ENCODE peak calls at places on chromosomes 2 and 18, in eight cellular contexts. B, P, J, A, Z, H, X and V are unnamed samples.

GRCh38 chr2:36357506-36358316 is 2.1 kb downstream of the CRIM1 start:
- DNase-seq in Z (peak; percentile 85), A (peak; percentile 69), P (no peak), J (peak; percentile 63), B (peak; percentile 58), H (no peak), X (peak; percentile 41), V (peak; percentile 79)

GRCh38 chr2:15939854-15940660 is at the start of gene MYCN:
- DNase-seq in A (no peak), P (no peak), Z (no peak), B (peak; percentile 89), H (no peak), X (peak; percentile 89), J (peak; percentile 44), V (peak; percentile 41)

GRCh38 chr18:57859314-57859713 is 56.2 kb upstream of the ATP8B1 start:
- DNase-seq in A (peak; percentile 32), B (no peak), P (peak; percentile 22), X (no peak), H (no peak), J (peak; percentile 27), Z (no peak), V (peak; percentile 44)

GRCh38 chr18:11728247-11728646 is 39.2 kb downstream of the GNAL start:
- DNase-seq in A (peak; percentile 8), X (no peak), H (no peak), P (no peak), J (no peak), B (no peak), Z (no peak), V (peak; percentile 14)

GRCh38 chr2:150596071-150596470 is 108.6 kb upstream of the RND3 start:
- DNase-seq in X (no peak), J (no peak), Z (peak; percentile 68), P (no peak), A (no peak), B (no peak), H (no peak), V (no peak)

GRCh38 chr2:12300927-12301326 is 415.8 kb upstream of the TRIB2 start:
- DNase-seq in H (no peak), J (no peak), Z (peak; percentile 37), P (no peak), A (no peak), B (no peak), X (no peak), V (no peak)

GRCh38 chr2:66440692-66441091 is 5.8 kb downstream of the MEIS1 start:
- DNase-seq in Z (no peak), A (no peak), B (no peak), P (no peak), H (no peak), X (no peak), J (no peak), V (no peak)

GRCh38 chr2:126889501-126890135 is 9.1 kb upstream of the TEX51 start:
- DNase-seq in H (no peak), X (no peak), J (no peak), A (no peak), B (no peak), P (no peak), Z (no peak), V (no peak)

GRCh38 chr18:23862071-23862470 is 152.5 kb upstream of the TTC39C start:
- DNase-seq in Z (peak; percentile 95), P (no peak), J (no peak), X (no peak), B (no peak), A (no peak), H (no peak), V (no peak)

GRCh38 chr18:26383454-26384270 is 157.4 kb downstream of the TAF4B start:
- DNase-seq in X (peak; percentile 40), J (peak; percentile 19), A (peak; percentile 52), B (no peak), H (peak; percentile 15), Z (peak; percentile 67), P (peak; percentile 50), V (peak; percentile 35)

GRCh38 chr2:22382439-22383169 is 1002.4 kb upstream of the KLHL29 start:
- DNase-seq in H (no peak), Z (no peak), A (no peak), J (no peak), P (no peak), X (no peak), B (no peak), V (no peak)

GRCh38 chr2:233912799-233913423 is 4.3 kb upstream of the TRPM8 start:
- DNase-seq in P (no peak), H (no peak), Z (peak; percentile 37), J (peak; percentile 12), A (no peak), X (no peak), B (peak; percentile 86), V (peak; percentile 41)

GRCh38 chr2:40240067-40240466 is 211.8 kb downstream of the SLC8A1 start:
- DNase-seq in X (no peak), H (no peak), P (no peak), A (no peak), Z (peak; percentile 96), B (no peak), J (no peak), V (no peak)

GRCh38 chr18:23183356-23184150 is 48.3 kb downstream of the CABLES1 start:
- DNase-seq in X (no peak), A (no peak), Z (peak; percentile 95), H (no peak), J (no peak), B (no peak), P (no peak), V (no peak)

DNA sequence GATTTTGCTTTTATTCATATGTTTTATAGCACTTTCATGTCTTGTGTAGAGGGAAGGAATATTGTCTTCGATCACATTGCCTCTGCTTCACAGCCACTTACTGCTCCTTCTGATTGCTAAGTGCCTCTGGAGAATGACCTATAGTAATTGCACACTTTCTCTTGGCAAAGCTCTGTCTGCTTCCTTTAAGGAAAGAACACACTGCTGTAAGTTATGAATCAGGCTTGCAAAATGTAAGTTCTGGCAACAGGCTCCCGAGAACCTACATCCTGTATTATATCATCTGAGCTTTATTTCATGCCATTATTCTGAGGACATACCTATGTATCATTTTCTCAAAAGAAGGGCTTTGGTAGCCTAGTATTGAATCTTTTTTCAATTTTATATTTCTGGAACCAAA is 170.7 kb downstream of the ZNF804A start:
- DNase-seq in A (no peak), H (no peak), P (no peak), X (no peak), Z (peak; percentile 81), J (no peak), B (no peak), V (no peak)
- TF ChIP-seq RAD21 in A (no peak), H (no peak), P (no peak), X (no peak), Z (no peak), J (no peak), B (no peak), V (no peak)

DNA sequence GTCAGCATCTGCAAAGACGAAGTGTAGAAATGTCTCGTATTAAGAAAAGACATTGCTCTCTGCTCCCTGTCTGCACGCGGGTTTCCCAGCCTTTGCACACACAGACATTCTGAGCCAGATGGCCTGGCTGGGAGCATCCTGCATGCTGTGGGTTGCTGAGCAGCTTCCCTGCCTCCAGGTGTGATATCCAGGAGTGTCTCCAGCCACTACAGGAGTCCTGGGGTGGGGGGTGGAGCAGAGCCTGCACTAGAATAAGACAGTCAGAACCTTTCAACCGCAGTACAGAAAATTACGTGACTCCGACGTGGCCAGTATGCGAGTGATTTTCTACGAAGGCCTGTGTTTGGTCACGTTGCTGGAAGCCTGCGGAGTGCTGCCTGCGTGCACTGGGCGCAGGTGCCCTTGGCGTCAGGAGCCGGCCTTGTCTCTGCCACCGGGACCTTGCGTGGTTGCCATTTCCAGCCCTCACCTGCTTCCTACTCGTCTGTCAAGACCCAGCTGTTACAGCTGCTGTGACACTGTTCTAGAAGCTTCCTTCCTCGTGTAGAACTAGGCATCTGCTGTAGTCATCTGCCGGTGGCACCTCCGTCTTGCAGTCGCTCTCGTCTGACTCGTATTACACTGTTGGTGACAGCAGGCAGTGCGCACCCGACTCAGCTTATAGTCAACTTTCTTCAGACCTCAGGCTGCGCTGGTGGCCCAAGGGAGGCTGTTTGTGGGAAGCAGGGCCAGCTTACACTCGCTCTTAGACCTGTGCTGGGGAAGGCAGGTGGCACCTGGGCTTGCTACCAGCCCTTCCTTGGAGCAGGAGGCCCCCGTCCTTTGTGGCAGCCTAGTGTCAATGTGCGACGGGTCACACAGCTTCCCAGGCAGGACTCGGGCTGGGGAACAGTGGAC is 11.2 kb downstream of the CTDP1 start:
- DNase-seq in J (no peak), H (no peak), X (peak; percentile 18), P (no peak), A (no peak), B (no peak), Z (no peak), V (no peak)
- TF ChIP-seq RAD21 in J (no peak), H (no peak), X (no peak), P (no peak), A (no peak), B (no peak), Z (no peak), V (no peak)

GRCh38 chr2:85342156-85342555 is 12.2 kb downstream of the RETSAT start:
- DNase-seq in Z (no peak), H (no peak), X (no peak), P (no peak), A (no peak), B (no peak), J (no peak), V (no peak)

GRCh38 chr2:85347554-85347953 is 6.8 kb downstream of the RETSAT start:
- DNase-seq in Z (no peak), P (no peak), A (no peak), B (no peak), X (no peak), J (no peak), H (no peak), V (no peak)

GRCh38 chr2:85341269-85342029 is 12.9 kb downstream of the RETSAT start:
- DNase-seq in J (no peak), B (no peak), P (no peak), H (no peak), Z (no peak), A (no peak), X (no peak), V (no peak)

GRCh38 chr2:85340034-85340892 is 12.5 kb upstream of the TGOLN2 start:
- DNase-seq in B (no peak), X (no peak), A (no peak), P (no peak), H (no peak), Z (no peak), J (no peak), V (no peak)

DNA sequence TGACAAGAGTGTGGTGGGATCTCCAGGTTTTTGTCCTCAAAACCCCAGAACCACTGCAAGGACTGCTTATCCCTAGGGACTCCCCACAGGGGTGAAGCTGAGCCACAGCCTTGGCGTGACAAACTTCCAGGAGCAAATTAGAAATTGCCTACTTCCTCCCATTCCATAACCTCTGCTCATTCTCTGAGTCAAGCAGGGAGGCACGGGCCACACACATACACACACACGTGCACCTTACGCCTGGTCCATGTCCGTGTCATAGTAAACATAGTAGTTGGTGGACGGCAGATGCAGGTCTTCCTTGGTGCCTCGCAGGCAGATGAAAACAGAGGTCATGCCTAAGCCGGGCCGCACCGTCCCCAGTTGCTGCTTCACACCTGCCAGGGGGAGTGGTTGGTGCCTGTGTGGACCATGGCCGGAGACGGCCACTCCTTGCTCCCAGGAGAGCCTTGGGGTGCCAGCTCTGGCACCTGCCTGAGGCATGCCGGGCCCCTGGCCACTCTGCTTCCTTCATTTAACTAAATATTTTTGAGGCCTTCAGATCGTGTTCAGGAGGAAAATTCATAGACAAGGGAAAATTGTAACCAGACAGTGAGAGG is 9.9 kb downstream of the RETSAT start:
- DNase-seq in J (no peak), H (no peak), P (no peak), B (no peak), Z (no peak), X (no peak), A (no peak), V (no peak)
- TF ChIP-seq RAD21 in J (no peak), H (no peak), P (no peak), B (no peak), Z (no peak), X (no peak), A (no peak), V (no peak)

GRCh38 chr18:68826111-68826510 is 28.2 kb downstream of the CCDC102B start:
- DNase-seq in X (no peak), A (no peak), B (no peak), P (no peak), J (no peak), H (no peak), Z (no peak), V (no peak)
- TF ChIP-seq RAD21 in X (no peak), A (no peak), B (no peak), P (no peak), J (no peak), H (no peak), Z (no peak), V (no peak)